ENCODE peak calls at places on chromosomes 1 and 21, in four cellular contexts. Y, C, W and H are unnamed samples.

GRCh38 chr1:2506901-2507565 is 19.4 kb downstream of the PANK4 start:
- ATAC-seq in Y (no peak), C (peak), W (peak), H (no peak)

GRCh38 chr1:36523850-36524249 is 41.1 kb upstream of the CSF3R start:
- ATAC-seq in Y (peak), C (no peak), W (no peak), H (no peak)

GRCh38 chr1:205805082-205805711 is 7.8 kb downstream of the SLC41A1 start:
- ATAC-seq in Y (peak), C (no peak), W (peak), H (no peak)

GRCh38 chr1:198032668-198033067 is 115.5 kb downstream of the LHX9 start:
- ATAC-seq in Y (no peak), C (no peak), W (no peak), H (no peak)

GRCh38 chr1:23957096-23957495 is 2.5 kb upstream of the PNRC2 start:
- ATAC-seq in Y (no peak), C (no peak), W (no peak), H (no peak)

GRCh38 chr21:36384885-36385232 is 333 bp upstream of the CHAF1B start:
- ATAC-seq in Y (peak), C (no peak), W (no peak), H (no peak)

GRCh38 chr1:197850918-197851317 is 51.5 kb upstream of the C1orf53 start:
- ATAC-seq in Y (no peak), C (no peak), W (no peak), H (no peak)

GRCh38 chr1:218665216-218665615 is 320.1 kb downstream of the TGFB2 start:
- ATAC-seq in Y (no peak), C (peak), W (peak), H (peak)

GRCh38 chr1:113875714-113876113 is 4.2 kb upstream of the PTPN22 start:
- ATAC-seq in Y (no peak), C (no peak), W (no peak), H (no peak)

GRCh38 chr21:42672699-42673458 is 19.5 kb downstream of the PDE9A start:
- ATAC-seq in Y (no peak), C (no peak), W (peak), H (no peak)

GRCh38 chr1:5994713-5995621 is 2.7 kb upstream of the NPHP4 start:
- ATAC-seq in Y (peak), C (no peak), W (no peak), H (no peak)

GRCh38 chr1:184682956-184683355 is 71.7 kb downstream of the EDEM3 start:
- ATAC-seq in Y (no peak), C (no peak), W (no peak), H (no peak)

GRCh38 chr1:228212415-228212965 is 4.6 kb downstream of the OBSCN start:
- ATAC-seq in Y (no peak), C (no peak), W (no peak), H (no peak)

GRCh38 chr1:52234014-52234413 is 92.1 kb downstream of the ZFYVE9 start:
- ATAC-seq in Y (no peak), C (no peak), W (no peak), H (no peak)

GRCh38 chr1:112686835-112687234 is 12.4 kb downstream of the MOV10 start:
- ATAC-seq in Y (peak), C (no peak), W (no peak), H (no peak)

GRCh38 chr1:109478806-109479205 is 4.9 kb upstream of the ATXN7L2 start:
- ATAC-seq in Y (no peak), C (no peak), W (no peak), H (no peak)

GRCh38 chr1:53446051-53446450 is 13.1 kb upstream of the DMRTB1 start:
- ATAC-seq in Y (no peak), C (no peak), W (no peak), H (no peak)

GRCh38 chr1:21437341-21437640 is 2.6 kb upstream of the NBPF3 start:
- ATAC-seq in Y (no peak), C (no peak), W (no peak), H (no peak)